ENCODE peak calls at places on chromosomes 13 and 19, in seven cellular contexts. W, N, U, X, P, H and S are unnamed samples.

GRCh38 chr19:37519890-37520289 is 13.2 kb downstream of the ZNF793 start:
- DNase-seq in U (peak; percentile 20), X (peak; percentile 10), P (peak; percentile 76), N (no peak), H (no peak), W (no peak), S (no peak)

GRCh38 chr19:7757358-7757757 is 5.7 kb upstream of the CLEC4M start:
- DNase-seq in X (no peak), W (no peak), P (no peak), N (no peak), H (no peak), U (no peak), S (no peak)

GRCh38 chr19:5451494-5451893 is 3.7 kb upstream of the ZNRF4 start:
- DNase-seq in P (no peak), W (no peak), X (no peak), H (no peak), N (no peak), U (no peak), S (no peak)

GRCh38 chr13:98976338-98976737 is 1.5 kb downstream of the DOCK9 start:
- DNase-seq in U (no peak), N (no peak), H (no peak), X (peak; percentile 80), W (no peak), P (no peak), S (no peak)

GRCh38 chr19:50798943-50799851 is 9.0 kb downstream of the ACP4 start:
- DNase-seq in U (no peak), W (no peak), P (no peak), N (no peak), X (no peak), H (no peak), S (no peak)

GRCh38 chr13:113537909-113538688 is 46.5 kb upstream of the TFDP1 start:
- DNase-seq in P (no peak), U (no peak), X (no peak), W (no peak), H (no peak), N (no peak), S (no peak)

GRCh38 chr13:28559636-28560259 is 64.8 kb upstream of the FLT1 start:
- DNase-seq in P (no peak), H (no peak), X (no peak), N (no peak), U (no peak), W (no peak), S (no peak)

GRCh38 chr19:9850235-9850959 is 15.3 kb downstream of the PIN1 start:
- DNase-seq in W (no peak), H (no peak), X (no peak), U (no peak), N (no peak), P (no peak), S (no peak)

GRCh38 chr13:27654059-27654458 is 32.4 kb downstream of the POLR1D start:
- DNase-seq in W (no peak), P (no peak), H (no peak), X (no peak), N (no peak), U (no peak), S (no peak)

DNA sequence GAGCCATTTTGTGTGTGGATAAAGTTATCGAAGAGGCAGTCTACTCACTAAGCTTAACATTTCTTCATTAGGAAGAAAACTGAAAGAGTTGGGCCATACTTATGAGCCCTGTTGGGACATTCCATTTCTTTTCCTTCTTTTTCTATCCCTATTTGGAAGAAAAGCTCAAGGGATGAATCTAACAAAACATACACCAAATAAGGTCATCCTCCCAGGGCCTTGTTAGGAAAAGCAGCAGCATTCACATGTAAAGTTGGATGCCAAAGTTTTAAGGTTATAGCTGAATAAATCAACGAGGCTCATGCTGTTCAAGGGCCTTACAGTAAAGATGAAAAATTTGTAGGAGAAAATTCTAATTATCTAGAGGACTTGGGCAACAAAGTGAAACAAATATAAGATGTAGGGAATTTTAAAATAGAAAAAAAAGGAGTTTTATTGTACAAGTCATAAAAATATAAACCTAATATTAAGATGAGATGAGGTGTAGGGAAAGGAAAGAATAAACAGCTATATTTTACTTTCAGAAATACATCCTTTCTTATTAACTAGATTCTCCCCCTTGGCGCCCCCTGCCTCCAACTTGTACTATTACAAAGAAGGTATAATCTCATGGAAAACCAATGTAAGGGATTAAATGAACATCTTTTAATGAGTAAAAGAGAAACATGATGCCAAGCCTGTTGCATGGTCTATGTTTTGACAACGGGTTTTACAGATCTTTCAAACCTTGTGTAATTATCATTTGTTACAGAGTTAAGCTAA is 160.4 kb downstream of the PCDH20 start:
- DNase-seq in N (no peak), H (peak; percentile 2), W (peak; percentile 5), U (no peak), X (peak; percentile 8), P (no peak), S (no peak)
- TF ChIP-seq CTCF in N (no peak), H (no peak), W (no peak), U (peak; percentile 43), X (peak; percentile 39), P (peak; percentile 16), S (no peak)

GRCh38 chr19:45901432-45901903 is 945 bp downstream of the MYPOP start:
- DNase-seq in H (no peak), X (peak; percentile 25), U (no peak), N (peak; percentile 90), W (peak; percentile 61), P (peak; percentile 17), S (no peak)

GRCh38 chr19:45899253-45899652 is 3.2 kb downstream of the MYPOP start:
- DNase-seq in U (no peak), X (no peak), P (no peak), N (no peak), W (no peak), H (no peak), S (no peak)

GRCh38 chr19:45901912-45902650 is at the start of gene MYPOP:
- DNase-seq in X (no peak), W (peak; percentile 26), P (no peak), U (no peak), H (no peak), N (no peak), S (no peak)

GRCh38 chr19:45900661-45901431 is 1.6 kb downstream of the MYPOP start:
- DNase-seq in P (no peak), H (no peak), N (no peak), U (no peak), W (no peak), X (no peak), S (no peak)

DNA sequence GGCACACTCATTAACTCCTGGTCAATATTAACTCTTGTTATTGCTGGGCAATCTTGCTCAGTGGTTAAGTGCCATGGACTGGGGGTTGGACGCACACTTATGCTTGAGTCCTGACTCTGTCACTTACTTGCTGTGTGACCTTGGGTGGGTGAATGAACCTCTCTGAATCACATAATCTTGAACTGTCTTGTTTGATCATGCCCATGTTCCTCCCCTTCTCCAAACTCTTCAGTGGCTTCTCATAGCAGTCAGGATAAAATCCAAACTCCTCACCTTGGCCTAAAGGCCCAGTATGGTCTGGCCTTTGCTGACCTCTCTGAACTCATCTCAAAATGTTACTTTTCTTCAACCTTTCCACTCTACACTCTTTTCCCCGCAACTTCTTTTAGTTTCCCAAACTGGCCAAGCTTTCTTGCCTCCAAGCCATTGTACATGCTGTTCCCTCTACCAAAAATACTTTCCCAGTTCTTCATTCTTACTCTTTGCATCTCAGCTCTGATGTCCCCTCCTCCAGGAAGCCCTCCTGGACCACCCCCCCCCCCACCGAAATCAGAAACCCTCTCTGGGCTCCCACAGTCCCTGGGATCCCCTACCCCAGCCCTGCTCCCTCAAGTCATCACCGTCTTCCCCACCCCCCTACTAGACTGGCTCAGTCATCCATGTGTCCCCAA is 2.4 kb downstream of the MYPOP start:
- DNase-seq in X (no peak), W (no peak), U (no peak), N (no peak), H (no peak), P (no peak), S (no peak)
- TF ChIP-seq CTCF in X (no peak), W (no peak), U (no peak), N (no peak), H (no peak), P (no peak), S (no peak)

GRCh38 chr19:15812059-15812722 is 3.3 kb downstream of the OR10H1 start:
- DNase-seq in P (peak; percentile 32), U (no peak), N (no peak), W (peak; percentile 28), X (no peak), H (peak; percentile 72), S (no peak)
- TF ChIP-seq CTCF in P (peak; percentile 65), U (no peak), N (no peak), W (no peak), X (no peak), H (peak; percentile 85), S (no peak)

DNA sequence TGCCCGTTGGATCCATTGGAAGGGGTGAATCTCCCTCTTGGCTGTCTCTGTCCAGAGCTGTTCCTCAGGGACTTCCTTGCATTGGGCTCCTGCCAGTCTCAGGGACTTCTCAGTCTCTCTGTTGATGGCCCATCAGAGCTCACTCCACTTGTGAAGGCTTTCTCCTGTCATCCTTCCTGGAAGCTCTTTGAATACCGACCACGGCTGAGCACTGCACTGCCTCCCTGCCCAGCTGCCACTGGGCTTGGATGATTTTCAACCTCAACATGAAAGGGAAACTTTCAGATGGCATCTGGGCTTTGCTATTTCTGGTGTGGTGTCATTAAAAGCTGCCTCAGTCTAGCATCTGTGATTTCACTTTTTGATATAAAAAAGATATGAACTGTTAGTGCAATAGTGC is 66.1 kb upstream of the ANKRD10 start:
- DNase-seq in X (no peak), P (no peak), W (no peak), H (no peak), N (no peak), U (no peak), S (no peak)
- TF ChIP-seq CTCF in X (no peak), P (no peak), W (no peak), H (no peak), N (no peak), U (no peak), S (no peak)

GRCh38 chr13:87999791-88000190 is 328.6 kb downstream of the SLITRK5 start:
- DNase-seq in N (no peak), U (no peak), P (no peak), W (no peak), H (no peak), X (no peak), S (no peak)
- TF ChIP-seq CTCF in N (no peak), U (peak; percentile 42), P (peak; percentile 11), W (no peak), H (no peak), X (no peak), S (peak; percentile 21)

DNA sequence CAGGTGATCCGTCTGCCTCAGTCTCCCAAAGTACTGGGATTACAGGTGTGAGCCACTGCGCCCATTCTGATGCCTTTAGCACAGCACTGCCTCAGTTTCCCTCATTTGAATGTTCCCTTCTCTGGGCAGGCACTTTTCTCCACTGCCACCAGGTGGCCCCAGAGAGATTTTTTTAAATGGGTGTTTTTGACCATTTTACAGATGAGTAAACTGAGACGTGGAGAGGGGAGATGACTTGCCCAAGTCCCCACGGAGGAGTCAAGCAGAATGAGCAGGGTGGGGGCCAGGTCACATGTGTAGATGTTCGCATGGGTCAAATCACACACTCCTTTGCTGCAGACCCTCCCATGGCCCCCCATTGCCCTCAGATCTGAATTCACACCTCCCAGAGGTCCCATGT is 3.2 kb upstream of the PDE4C start:
- DNase-seq in U (no peak), N (no peak), W (no peak), H (no peak), P (no peak), X (no peak), S (no peak)
- TF ChIP-seq CTCF in U (peak; percentile 63), N (peak; percentile 36), W (peak; percentile 79), H (peak; percentile 73), P (peak; percentile 43), X (peak; percentile 48), S (peak; percentile 42)